ENCODE peak calls at places on chromosomes 4 and X, in five cellular contexts. U, N, E, G and B are unnamed samples.

GRCh38 chr4:52643846-52644245 is 15.3 kb downstream of the USP46 start:
- DNase-seq in U (peak; percentile 87), N (peak; percentile 76), E (no peak), G (no peak), B (peak; percentile 85)

GRCh38 chrX:38175140-38175539 is 45.5 kb downstream of the SRPX start:
- DNase-seq in U (no peak), N (peak; percentile 31), E (no peak), G (no peak), B (no peak)

GRCh38 chr4:57094482-57095223 is 15.5 kb downstream of the IGFBP7 start:
- DNase-seq in U (no peak), N (peak; percentile 85), E (no peak), G (no peak), B (no peak)

GRCh38 chr4:79472693-79473552 is 64.9 kb upstream of the GK2 start:
- DNase-seq in U (no peak), N (no peak), E (no peak), G (no peak), B (no peak)

GRCh38 chr4:4642201-4643025 is 100.6 kb upstream of the STX18 start:
- DNase-seq in U (no peak), N (no peak), E (no peak), G (no peak), B (no peak)

GRCh38 chr4:99404595-99405287 is 30.4 kb downstream of the ADH7 start:
- DNase-seq in U (no peak), N (peak; percentile 95), E (no peak), G (no peak), B (no peak)

GRCh38 chr4:177118596-177118995 is 191.1 kb upstream of the NEIL3 start:
- DNase-seq in U (peak; percentile 15), N (peak; percentile 95), E (no peak), G (no peak), B (peak; percentile 42)

GRCh38 chr4:183158062-183158461 is 59.0 kb downstream of the WWC2 start:
- DNase-seq in U (no peak), N (peak; percentile 96), E (no peak), G (no peak), B (no peak)

GRCh38 chr4:98601719-98602118 is 56.7 kb downstream of the TSPAN5 start:
- DNase-seq in U (no peak), N (peak; percentile 79), E (peak; percentile 55), G (no peak), B (no peak)

GRCh38 chrX:18887821-18888205 is 96.1 kb downstream of the PHKA2 start:
- DNase-seq in U (no peak), N (no peak), E (no peak), G (no peak), B (no peak)

GRCh38 chr4:150229538-150229937 is 151.3 kb downstream of the DCLK2 start:
- DNase-seq in U (no peak), N (peak; percentile 81), E (no peak), G (no peak), B (no peak)

GRCh38 chr4:3257125-3257690 is 8.2 kb downstream of the MSANTD1 start:
- DNase-seq in U (no peak), N (no peak), E (no peak), G (no peak), B (peak; percentile 10)

GRCh38 chr4:88967883-88968316 is 89.1 kb downstream of the FAM13A start:
- DNase-seq in U (no peak), N (no peak), E (no peak), G (no peak), B (no peak)

GRCh38 chr4:170015285-170015684 is 10.9 kb downstream of the MFAP3L start:
- DNase-seq in U (no peak), N (no peak), E (no peak), G (no peak), B (no peak)

GRCh38 chrX:113644426-113644825 is 803.8 kb upstream of the AMOT start:
- DNase-seq in U (no peak), N (no peak), E (no peak), G (no peak), B (no peak)

GRCh38 chrX:142601792-142602191 is 396.7 kb upstream of the MAGEC2 start:
- DNase-seq in U (no peak), N (no peak), E (no peak), G (no peak), B (no peak)

GRCh38 chr4:67687639-67688038 is 13.3 kb downstream of the UBA6 start:
- DNase-seq in U (no peak), N (peak; percentile 83), E (no peak), G (no peak), B (no peak)

GRCh38 chr4:61373901-61374611 is 173.9 kb downstream of the ADGRL3 start:
- DNase-seq in U (no peak), N (peak; percentile 78), E (no peak), G (no peak), B (no peak)

GRCh38 chr4:53702334-53703266 is 111.3 kb upstream of the LNX1 start:
- DNase-seq in U (peak; percentile 89), N (peak; percentile 83), E (no peak), G (no peak), B (peak; percentile 91)

GRCh38 chr4:6262847-6263487 is 6.7 kb upstream of the WFS1 start:
- DNase-seq in U (no peak), N (no peak), E (no peak), G (no peak), B (no peak)

GRCh38 chr4:175536852-175537453 is 275.1 kb downstream of the GPM6A start:
- DNase-seq in U (no peak), N (peak; percentile 83), E (no peak), G (no peak), B (no peak)

GRCh38 chr4:78227411-78228057 is 170.4 kb downstream of the FRAS1 start:
- DNase-seq in U (no peak), N (no peak), E (no peak), G (no peak), B (no peak)

GRCh38 chr4:73726000-73726399 is 14.4 kb upstream of the CXCL8 start:
- DNase-seq in U (no peak), N (peak; percentile 92), E (no peak), G (no peak), B (no peak)

GRCh38 chrX:107683124-107683895 is 55.0 kb downstream of the PRPS1 start:
- DNase-seq in U (no peak), N (peak; percentile 58), E (no peak), G (no peak), B (no peak)

GRCh38 chr4:137065306-137065705 is 467.0 kb downstream of the PCDH18 start:
- DNase-seq in U (no peak), N (peak; percentile 49), E (no peak), G (no peak), B (no peak)

GRCh38 chr4:140252144-140252741 is 98.3 kb upstream of the MAML3 start:
- DNase-seq in U (no peak), N (peak; percentile 24), E (no peak), G (no peak), B (no peak)

GRCh38 chr4:5912614-5913019 is 19.7 kb upstream of the CRMP1 start:
- DNase-seq in U (no peak), N (no peak), E (no peak), G (no peak), B (no peak)

GRCh38 chr4:10212400-10212799 is 95.8 kb upstream of the WDR1 start:
- DNase-seq in U (no peak), N (no peak), E (no peak), G (no peak), B (no peak)

GRCh38 chr4:182875471-182875870 is 41.7 kb downstream of the DCTD start:
- DNase-seq in U (no peak), N (no peak), E (no peak), G (no peak), B (no peak)

GRCh38 chr4:10664408-10664807 is 20.2 kb downstream of the CLNK start:
- DNase-seq in U (peak; percentile 22), N (peak; percentile 93), E (no peak), G (no peak), B (peak; percentile 54)

GRCh38 chrX:155108427-155108826 is 37.1 kb downstream of the BRCC3 start:
- DNase-seq in U (no peak), N (no peak), E (no peak), G (no peak), B (no peak)